ENCODE peak calls at places on chromosome 18, in ten cellular contexts. N, A, H, V, Q, F, E, P, R and Y are unnamed samples.

GRCh38 chr18:25345432-25345831 is 6.5 kb downstream of the ZNF521 start:
- DNase-seq in N (no peak), A (no peak), H (no peak), V (peak), Q (no peak), F (peak), E (no peak), P (no peak), R (peak), Y (no peak)

GRCh38 chr18:8433323-8433722 is 175.9 kb upstream of the RAB12 start:
- DNase-seq in N (no peak), A (no peak), H (no peak), V (no peak), Q (no peak), F (no peak), E (no peak), P (no peak), R (no peak), Y (no peak)

GRCh38 chr18:36613069-36613468 is 215.7 kb downstream of the TPGS2 start:
- DNase-seq in N (no peak), A (no peak), H (no peak), V (no peak), Q (no peak), F (no peak), E (no peak), P (no peak), R (no peak), Y (no peak)

GRCh38 chr18:57431512-57432080 is 3.6 kb upstream of the ONECUT2 start:
- DNase-seq in N (no peak), A (no peak), H (no peak), V (no peak), Q (no peak), F (no peak), E (no peak), P (no peak), R (no peak), Y (no peak)

GRCh38 chr18:67425724-67426123 is 90.8 kb downstream of the DSEL start:
- DNase-seq in N (no peak), A (no peak), H (no peak), V (peak), Q (no peak), F (peak), E (no peak), P (no peak), R (peak), Y (no peak)

GRCh38 chr18:13159579-13159978 is 59.0 kb upstream of the LDLRAD4 start:
- DNase-seq in N (peak), A (peak), H (no peak), V (peak), Q (peak), F (peak), E (no peak), P (peak), R (peak), Y (peak)

GRCh38 chr18:63817441-63818051 is 42.3 kb downstream of the SERPINB7 start:
- DNase-seq in N (no peak), A (no peak), H (no peak), V (peak), Q (no peak), F (peak), E (no peak), P (no peak), R (peak), Y (no peak)

GRCh38 chr18:49560277-49561126 is 1.4 kb upstream of the LIPG start:
- DNase-seq in N (no peak), A (peak), H (no peak), V (no peak), Q (no peak), F (no peak), E (peak), P (no peak), R (no peak), Y (no peak)

GRCh38 chr18:42792731-42793130 is 322.8 kb downstream of the RIT2 start:
- DNase-seq in N (no peak), A (no peak), H (no peak), V (no peak), Q (no peak), F (no peak), E (no peak), P (no peak), R (peak), Y (no peak)

GRCh38 chr18:73980289-73980979 is 167.2 kb downstream of the FBXO15 start:
- DNase-seq in N (no peak), A (no peak), H (no peak), V (no peak), Q (no peak), F (peak), E (no peak), P (peak), R (peak), Y (peak)

GRCh38 chr18:61992285-61992684 is 99.5 kb upstream of the RNF152 start:
- DNase-seq in N (no peak), A (no peak), H (no peak), V (peak), Q (no peak), F (peak), E (no peak), P (peak), R (peak), Y (no peak)

GRCh38 chr18:24397131-24397693 is 412 bp downstream of the OSBPL1A start:
- DNase-seq in N (peak), A (peak), H (peak), V (peak), Q (peak), F (peak), E (no peak), P (peak), R (peak), Y (peak)

GRCh38 chr18:51021226-51021965 is 8.6 kb upstream of the SMAD4 start:
- DNase-seq in N (no peak), A (no peak), H (no peak), V (no peak), Q (no peak), F (no peak), E (no peak), P (no peak), R (no peak), Y (no peak)

GRCh38 chr18:5630766-5631413 is 87.1 kb upstream of the EPB41L3 start:
- DNase-seq in N (no peak), A (no peak), H (no peak), V (peak), Q (no peak), F (no peak), E (peak), P (no peak), R (peak), Y (no peak)

GRCh38 chr18:74819433-74820059 is 221.9 kb downstream of the ZNF407 start:
- DNase-seq in N (no peak), A (no peak), H (no peak), V (no peak), Q (peak), F (no peak), E (no peak), P (no peak), R (no peak), Y (peak)

GRCh38 chr18:7619676-7620075 is 52.6 kb downstream of the PTPRM start:
- DNase-seq in N (no peak), A (no peak), H (no peak), V (no peak), Q (no peak), F (peak), E (no peak), P (no peak), R (peak), Y (peak)

GRCh38 chr18:5456577-5457466 is 87.0 kb downstream of the EPB41L3 start:
- DNase-seq in N (peak), A (peak), H (no peak), V (peak), Q (no peak), F (peak), E (peak), P (no peak), R (peak), Y (no peak)

GRCh38 chr18:6279308-6279707 is 135.4 kb downstream of the L3MBTL4 start:
- DNase-seq in N (no peak), A (no peak), H (no peak), V (no peak), Q (no peak), F (no peak), E (no peak), P (no peak), R (no peak), Y (no peak)

GRCh38 chr18:37426536-37427080 is 139.0 kb downstream of the CELF4 start:
- DNase-seq in N (no peak), A (no peak), H (no peak), V (no peak), Q (no peak), F (no peak), E (no peak), P (no peak), R (no peak), Y (no peak)

GRCh38 chr18:23136326-23137092 is 1.2 kb downstream of the CABLES1 start:
- DNase-seq in N (peak), A (peak), H (peak), V (peak), Q (peak), F (no peak), E (peak), P (no peak), R (no peak), Y (no peak)

GRCh38 chr18:64311859-64312258 is 163.0 kb upstream of the LINC00305 start:
- DNase-seq in N (no peak), A (no peak), H (no peak), V (no peak), Q (no peak), F (no peak), E (no peak), P (no peak), R (no peak), Y (no peak)

GRCh38 chr18:41993151-41993550 is 38.1 kb downstream of the PIK3C3 start:
- DNase-seq in N (no peak), A (no peak), H (no peak), V (peak), Q (no peak), F (peak), E (no peak), P (no peak), R (no peak), Y (no peak)

GRCh38 chr18:25459814-25460213 is 107.8 kb upstream of the ZNF521 start:
- DNase-seq in N (no peak), A (no peak), H (no peak), V (no peak), Q (no peak), F (peak), E (no peak), P (no peak), R (no peak), Y (no peak)

GRCh38 chr18:28786941-28787340 is 610.0 kb upstream of the CDH2 start:
- DNase-seq in N (no peak), A (no peak), H (no peak), V (no peak), Q (no peak), F (no peak), E (no peak), P (no peak), R (no peak), Y (no peak)

GRCh38 chr18:3217930-3218647 is 1.7 kb downstream of the MYOM1 start:
- DNase-seq in N (no peak), A (no peak), H (no peak), V (peak), Q (no peak), F (no peak), E (no peak), P (no peak), R (peak), Y (no peak)
- H3K4me3 ChIP-seq in N (no peak), A (no peak), H (peak), V (no peak), Q (no peak), F (no peak), E (no peak), P (no peak), R (no peak), Y (no peak)

GRCh38 chr18:812123-812672 is at the start of gene YES1:
- DNase-seq in N (peak), A (peak), H (peak), V (peak), Q (peak), F (peak), E (peak), P (peak), R (peak), Y (peak)

GRCh38 chr18:811192-812122 is 585 bp downstream of the YES1 start:
- DNase-seq in N (no peak), A (no peak), H (peak), V (peak), Q (peak), F (peak), E (peak), P (no peak), R (peak), Y (no peak)

GRCh38 chr18:808502-808901 is 3.5 kb downstream of the YES1 start:
- DNase-seq in N (no peak), A (no peak), H (no peak), V (no peak), Q (no peak), F (no peak), E (no peak), P (no peak), R (no peak), Y (no peak)

GRCh38 chr18:808086-808485 is 4.0 kb downstream of the YES1 start:
- DNase-seq in N (no peak), A (no peak), H (no peak), V (peak), Q (no peak), F (peak), E (no peak), P (no peak), R (peak), Y (no peak)

GRCh38 chr18:809985-810642 is 1.9 kb downstream of the YES1 start:
- DNase-seq in N (peak), A (no peak), H (no peak), V (no peak), Q (peak), F (no peak), E (no peak), P (no peak), R (no peak), Y (no peak)
- H3K4me3 ChIP-seq in N (peak), A (peak), H (no peak), V (peak), Q (peak), F (no peak), E (peak), P (peak), R (peak), Y (no peak)

DNA sequence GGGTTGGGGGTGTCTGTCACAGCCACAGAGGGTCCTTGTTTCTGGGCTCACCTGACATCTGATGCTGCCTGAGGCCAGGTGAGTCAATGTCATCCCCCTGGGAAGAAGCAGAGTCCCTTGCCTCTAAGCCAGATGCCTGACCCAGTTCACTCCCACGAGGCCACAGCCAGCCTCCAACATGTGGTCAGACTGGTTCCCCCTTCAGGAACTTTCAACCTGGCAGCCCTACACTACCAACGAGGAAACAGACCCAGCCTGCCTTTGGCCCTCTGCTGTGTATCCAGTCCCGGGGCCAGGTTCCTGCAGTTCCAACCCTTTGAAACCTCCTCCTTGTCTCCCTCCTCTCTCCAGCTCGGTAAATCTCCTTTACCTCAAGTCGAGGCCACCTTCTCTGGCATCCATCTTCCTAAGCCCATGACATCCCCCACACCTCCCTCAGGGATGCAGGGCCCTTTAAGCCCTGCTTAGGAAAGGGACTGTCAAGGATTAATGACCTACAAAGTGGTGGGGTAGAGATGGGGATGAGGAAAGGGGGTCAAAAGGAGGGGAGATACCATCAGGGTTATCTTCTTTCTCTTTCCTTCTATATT is 49.2 kb upstream of the SMAD2 start:
- DNase-seq in N (no peak), A (no peak), H (no peak), V (no peak), Q (no peak), F (no peak), E (no peak), P (no peak), R (no peak), Y (no peak)
- H3K4me3 ChIP-seq in N (no peak), A (no peak), H (no peak), V (no peak), Q (no peak), F (no peak), E (no peak), P (no peak), R (no peak), Y (no peak)

GRCh38 chr18:77000527-77000926 is 132.1 kb downstream of the MBP start:
- DNase-seq in N (peak), A (peak), H (no peak), V (peak), Q (peak), F (peak), E (peak), P (no peak), R (peak), Y (no peak)
- H3K4me3 ChIP-seq in N (no peak), A (no peak), H (peak), V (peak), Q (no peak), F (peak), E (no peak), P (no peak), R (peak), Y (no peak)

DNA sequence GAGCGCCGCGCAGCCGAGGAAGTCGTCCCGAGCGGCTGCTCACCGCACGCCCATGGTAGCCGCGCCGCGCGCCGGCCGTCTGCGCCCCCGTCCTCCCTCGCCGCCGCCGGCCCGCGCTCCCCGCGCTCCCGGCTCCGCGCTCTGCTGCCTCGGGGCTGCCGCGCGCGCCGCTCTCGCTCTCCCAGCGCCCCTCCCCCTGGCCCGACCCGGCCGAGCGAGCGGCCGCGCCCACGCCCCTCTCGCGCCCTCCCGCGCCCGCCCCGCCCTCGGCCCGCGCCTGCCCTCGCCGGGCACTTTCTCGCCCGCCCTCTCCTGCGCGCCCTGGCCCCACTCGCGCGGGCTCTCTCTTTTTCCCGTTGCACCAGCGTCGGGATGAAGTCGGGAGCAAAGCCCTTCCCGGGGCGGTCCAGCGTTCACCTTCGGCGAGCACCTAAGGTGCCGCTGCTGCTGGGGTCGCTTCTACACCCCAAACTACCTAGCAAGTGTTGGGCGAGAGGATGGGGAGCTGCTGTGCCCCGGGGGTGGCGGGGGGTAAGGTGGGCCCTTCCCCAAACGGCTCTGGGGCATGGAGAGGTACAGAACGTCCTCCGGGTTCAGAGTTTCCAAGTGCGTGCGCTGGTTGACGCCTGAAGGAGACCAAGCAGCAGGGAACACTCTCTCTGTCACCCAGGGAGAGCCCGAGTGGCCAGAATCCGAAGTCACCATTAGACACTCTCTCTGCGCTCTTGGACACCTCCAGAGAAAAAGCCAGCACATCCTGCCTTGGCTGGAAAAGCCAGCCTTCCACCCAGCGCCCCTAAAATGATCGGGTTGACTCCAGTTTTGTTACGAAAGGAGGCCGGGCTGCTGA is at the start of gene COLEC12:
- DNase-seq in N (no peak), A (no peak), H (no peak), V (no peak), Q (no peak), F (peak), E (no peak), P (no peak), R (no peak), Y (no peak)
- H3K4me3 ChIP-seq in N (no peak), A (no peak), H (peak), V (peak), Q (no peak), F (peak), E (peak), P (peak), R (peak), Y (no peak)

GRCh38 chr18:11149441-11150270 is at the start of gene PIEZO2:
- DNase-seq in N (no peak), A (no peak), H (peak), V (peak), Q (peak), F (peak), E (peak), P (no peak), R (peak), Y (no peak)
- H3K4me3 ChIP-seq in N (no peak), A (no peak), H (peak), V (peak), Q (peak), F (peak), E (peak), P (no peak), R (peak), Y (no peak)

GRCh38 chr18:44678725-44679055 is 2.0 kb upstream of the SETBP1 start:
- DNase-seq in N (no peak), A (no peak), H (no peak), V (no peak), Q (no peak), F (no peak), E (no peak), P (no peak), R (no peak), Y (peak)
- H3K4me3 ChIP-seq in N (peak), A (no peak), H (peak), V (peak), Q (no peak), F (peak), E (peak), P (no peak), R (peak), Y (no peak)

GRCh38 chr18:21693322-21693721 is 11.3 kb downstream of the ABHD3 start:
- DNase-seq in N (no peak), A (no peak), H (no peak), V (no peak), Q (no peak), F (no peak), E (no peak), P (no peak), R (no peak), Y (no peak)
- H3K4me3 ChIP-seq in N (no peak), A (no peak), H (no peak), V (no peak), Q (no peak), F (no peak), E (no peak), P (no peak), R (no peak), Y (no peak)